ENCODE peak calls at places on chromosomes 2 and 18, in ten cellular contexts. R is stimulated activated CD8-positive, alpha-beta memory T cell treated with anti-CD3 and anti-CD28 coated beads, Interleukin-15, amount 100 ng/mL, for 4 hours; I is GM03348; E is dermis blood vessel endothelial cell; Q is NCI-H1092; W is GM23248; H is NCI-H1105; G is EL; V is mucosa of descending colon; A is iPS-NIHi11. T is an unnamed sample.
A peak's percentile ranks its signal among the peaks of the same experiment; 100 is the strongest.

GRCh38 chr2:100265226-100265625 is 57.1 kb downstream of the LONRF2 start:
- DNase-seq in R (no peak), I (no peak), E (no peak), Q (no peak), W (no peak), H (no peak), G (no peak), V (no peak), A (no peak), T (no peak)

GRCh38 chr2:30514134-30514860 is 67.3 kb downstream of the LCLAT1 start:
- DNase-seq in R (no peak), I (peak; percentile 23), E (peak; percentile 7), Q (peak; percentile 16), W (peak; percentile 78), H (no peak), G (peak; percentile 56), V (no peak), A (no peak), T (no peak)

GRCh38 chr18:8232791-8233190 is 376.4 kb upstream of the RAB12 start:
- DNase-seq in R (no peak), I (no peak), E (no peak), Q (no peak), W (no peak), H (no peak), G (no peak), V (no peak), A (peak; percentile 13), T (no peak)

GRCh38 chr2:235618039-235618438 is 124.2 kb downstream of the AGAP1 start:
- DNase-seq in R (no peak), I (peak; percentile 48), E (no peak), Q (no peak), W (peak; percentile 82), H (no peak), G (peak; percentile 50), V (no peak), A (no peak), T (no peak)

GRCh38 chr2:21270083-21270491 is 146.3 kb downstream of the TDRD15 start:
- DNase-seq in R (no peak), I (no peak), E (no peak), Q (no peak), W (no peak), H (no peak), G (no peak), V (no peak), A (no peak), T (no peak)

GRCh38 chr2:172462393-172463381 is 35.3 kb downstream of the ITGA6 start:
- DNase-seq in R (no peak), I (no peak), E (no peak), Q (no peak), W (no peak), H (no peak), G (no peak), V (peak; percentile 66), A (no peak), T (no peak)

GRCh38 chr18:907171-907879 is 2.7 kb downstream of the ADCYAP1 start:
- DNase-seq in R (no peak), I (peak; percentile 41), E (no peak), Q (peak; percentile 35), W (peak; percentile 21), H (no peak), G (no peak), V (no peak), A (peak; percentile 70), T (no peak)

GRCh38 chr2:227036527-227036926 is 127.5 kb downstream of the COL4A4 start:
- DNase-seq in R (no peak), I (no peak), E (no peak), Q (no peak), W (no peak), H (peak; percentile 55), G (no peak), V (peak; percentile 6), A (no peak), T (no peak)

GRCh38 chr2:70942396-70942795 is 6.7 kb downstream of the ATP6V1B1 start:
- DNase-seq in R (no peak), I (no peak), E (no peak), Q (no peak), W (no peak), H (no peak), G (no peak), V (no peak), A (no peak), T (no peak)

GRCh38 chr2:35788543-35788942 is 567.0 kb upstream of the CRIM1 start:
- DNase-seq in R (no peak), I (no peak), E (no peak), Q (no peak), W (no peak), H (no peak), G (no peak), V (no peak), A (no peak), T (no peak)

GRCh38 chr18:73261923-73262322 is 394.1 kb upstream of the NETO1 start:
- DNase-seq in R (no peak), I (no peak), E (no peak), Q (no peak), W (no peak), H (no peak), G (no peak), V (no peak), A (no peak), T (no peak)

GRCh38 chr2:237910576-237911362 is 51.3 kb downstream of the RAMP1 start:
- DNase-seq in R (no peak), I (no peak), E (no peak), Q (no peak), W (no peak), H (no peak), G (no peak), V (no peak), A (no peak), T (no peak)

GRCh38 chr18:52694804-52695203 is 354.8 kb downstream of the DCC start:
- DNase-seq in R (no peak), I (peak; percentile 33), E (no peak), Q (no peak), W (peak; percentile 31), H (no peak), G (no peak), V (peak; percentile 40), A (peak; percentile 30), T (no peak)

GRCh38 chr2:137254081-137254480 is 488.7 kb downstream of the THSD7B start:
- DNase-seq in R (no peak), I (peak; percentile 9), E (no peak), Q (no peak), W (peak; percentile 4), H (no peak), G (peak; percentile 39), V (no peak), A (no peak), T (no peak)

GRCh38 chr2:36708119-36708741 is 11.7 kb downstream of the VIT start:
- DNase-seq in R (no peak), I (peak; percentile 83), E (no peak), Q (no peak), W (peak; percentile 82), H (no peak), G (peak; percentile 92), V (no peak), A (no peak), T (no peak)

GRCh38 chr2:144049137-144049536 is 470.8 kb downstream of the ZEB2 start:
- DNase-seq in R (no peak), I (no peak), E (no peak), Q (no peak), W (no peak), H (no peak), G (no peak), V (no peak), A (no peak), T (no peak)

GRCh38 chr2:238942941-238943715 is 95.2 kb downstream of the TWIST2 start:
- DNase-seq in R (no peak), I (peak; percentile 44), E (no peak), Q (no peak), W (peak; percentile 63), H (no peak), G (peak; percentile 42), V (no peak), A (no peak), T (no peak)

GRCh38 chr2:37154790-37155189 is 2.0 kb downstream of the EIF2AK2 start:
- DNase-seq in R (no peak), I (no peak), E (no peak), Q (no peak), W (no peak), H (no peak), G (no peak), V (no peak), A (no peak), T (no peak)

GRCh38 chr2:69946351-69947077 is 14.9 kb downstream of the ASPRV1 start:
- DNase-seq in R (peak; percentile 25), I (peak; percentile 45), E (peak; percentile 53), Q (no peak), W (peak; percentile 63), H (no peak), G (peak; percentile 73), V (peak; percentile 34), A (no peak), T (no peak)

GRCh38 chr2:11710210-11710609 is 36.2 kb upstream of the LPIN1 start:
- DNase-seq in R (no peak), I (peak; percentile 82), E (peak; percentile 49), Q (no peak), W (peak; percentile 90), H (no peak), G (peak; percentile 71), V (no peak), A (no peak), T (no peak)

GRCh38 chr18:79919089-79919488 is 32.4 kb downstream of the SLC66A2 start:
- DNase-seq in R (no peak), I (no peak), E (no peak), Q (no peak), W (no peak), H (no peak), G (no peak), V (peak; percentile 1), A (no peak), T (no peak)

GRCh38 chr18:37019157-37019571 is 190.2 kb downstream of the KIAA1328 start:
- DNase-seq in R (no peak), I (no peak), E (peak; percentile 1), Q (no peak), W (peak; percentile 11), H (peak; percentile 21), G (peak; percentile 29), V (peak; percentile 2), A (peak; percentile 13), T (no peak)

GRCh38 chr2:46939596-46940359 is 24.2 kb upstream of the MCFD2 start:
- DNase-seq in R (no peak), I (no peak), E (no peak), Q (no peak), W (peak; percentile 21), H (no peak), G (peak; percentile 28), V (no peak), A (no peak), T (no peak)

GRCh38 chr18:48792611-48793368 is 158.0 kb downstream of the SMAD7 start:
- DNase-seq in R (no peak), I (no peak), E (no peak), Q (no peak), W (no peak), H (no peak), G (no peak), V (no peak), A (no peak), T (no peak)

GRCh38 chr2:213091765-213092164 is 59.6 kb downstream of the IKZF2 start:
- DNase-seq in R (no peak), I (no peak), E (no peak), Q (no peak), W (no peak), H (no peak), G (no peak), V (no peak), A (no peak), T (no peak)

T was measured in CMK.